ENCODE peak calls at places on chromosomes 16 and 17, in eight cellular contexts. D, R, M, E, T, S, H and A are unnamed samples.

GRCh38 chr16:52515068-52515671 is 31.8 kb downstream of the TOX3 start:
- DNase-seq in D (no peak), R (no peak), M (peak; percentile 75), E (no peak), T (no peak), S (no peak), H (no peak), A (no peak)

GRCh38 chr17:49000943-49001342 is 3.8 kb downstream of the IGF2BP1 start:
- DNase-seq in D (peak; percentile 73), R (no peak), M (no peak), E (no peak), T (no peak), S (no peak), H (no peak), A (peak; percentile 63)

GRCh38 chr17:65060855-65061254 is 4.3 kb upstream of the GNA13 start:
- DNase-seq in D (no peak), R (no peak), M (no peak), E (no peak), T (no peak), S (no peak), H (no peak), A (no peak)

GRCh38 chr16:79334127-79334526 is 266.4 kb downstream of the MAF start:
- DNase-seq in D (no peak), R (no peak), M (no peak), E (no peak), T (no peak), S (no peak), H (peak; percentile 73), A (no peak)

GRCh38 chr17:64148017-64148631 is 18.2 kb upstream of the ERN1 start:
- DNase-seq in D (no peak), R (no peak), M (peak; percentile 33), E (no peak), T (no peak), S (peak; percentile 52), H (no peak), A (no peak)

GRCh38 chr16:47043200-47043599 is 69.7 kb upstream of the DNAJA2 start:
- DNase-seq in D (no peak), R (no peak), M (peak; percentile 20), E (no peak), T (no peak), S (no peak), H (no peak), A (no peak)

GRCh38 chr16:75266738-75267630 is 15.6 kb upstream of the BCAR1 start:
- DNase-seq in D (no peak), R (no peak), M (peak; percentile 23), E (peak; percentile 49), T (no peak), S (no peak), H (no peak), A (no peak)

GRCh38 chr17:2450016-2450650 is 49.3 kb upstream of the MNT start:
- DNase-seq in D (no peak), R (no peak), M (no peak), E (no peak), T (no peak), S (no peak), H (no peak), A (no peak)

GRCh38 chr17:76501018-76501826 is at the start of gene RHBDF2:
- DNase-seq in D (peak; percentile 79), R (peak; percentile 95), M (peak; percentile 93), E (peak; percentile 55), T (peak; percentile 32), S (peak; percentile 83), H (peak; percentile 95), A (peak; percentile 80)

GRCh38 chr16:83176802-83177201 is 550.0 kb downstream of the CDH13 start:
- DNase-seq in D (no peak), R (no peak), M (no peak), E (no peak), T (no peak), S (no peak), H (no peak), A (no peak)

GRCh38 chr16:88941051-88941932 is 35.7 kb downstream of the CBFA2T3 start:
- DNase-seq in D (no peak), R (no peak), M (peak; percentile 63), E (no peak), T (no peak), S (no peak), H (no peak), A (no peak)

GRCh38 chr17:40056379-40057005 is 2.3 kb upstream of the MED24 start:
- DNase-seq in D (no peak), R (no peak), M (peak; percentile 68), E (peak; percentile 67), T (no peak), S (no peak), H (no peak), A (no peak)

GRCh38 chr16:16150117-16150877 is 73.0 kb downstream of the ABCC6 start:
- DNase-seq in D (no peak), R (no peak), M (peak; percentile 32), E (peak; percentile 71), T (no peak), S (peak; percentile 95), H (no peak), A (peak; percentile 44)

GRCh38 chr16:30445149-30445407 is 596 bp downstream of the SEPHS2 start:
- DNase-seq in D (no peak), R (no peak), M (no peak), E (no peak), T (no peak), S (no peak), H (no peak), A (no peak)

GRCh38 chr17:78974635-78975591 is 4.8 kb downstream of the LGALS3BP start:
- DNase-seq in D (peak; percentile 88), R (no peak), M (peak; percentile 91), E (no peak), T (peak; percentile 31), S (peak; percentile 85), H (no peak), A (peak; percentile 86)

GRCh38 chr17:63041722-63042121 is 75.7 kb downstream of the TANC2 start:
- DNase-seq in D (no peak), R (no peak), M (peak; percentile 17), E (no peak), T (no peak), S (no peak), H (no peak), A (no peak)

GRCh38 chr17:31917065-31917529 is 15.6 kb upstream of the UTP6 start:
- DNase-seq in D (peak; percentile 3), R (no peak), M (no peak), E (no peak), T (no peak), S (peak; percentile 31), H (no peak), A (no peak)

GRCh38 chr16:84712801-84713775 is 13.3 kb downstream of the USP10 start:
- DNase-seq in D (no peak), R (no peak), M (no peak), E (no peak), T (no peak), S (no peak), H (no peak), A (no peak)

GRCh38 chr16:75550211-75550662 is 5.8 kb downstream of the TMEM231 start:
- DNase-seq in D (peak; percentile 73), R (no peak), M (peak; percentile 28), E (peak; percentile 28), T (no peak), S (peak; percentile 38), H (peak; percentile 62), A (peak; percentile 91)

GRCh38 chr16:66610111-66610820 is 5.8 kb downstream of the CMTM3 start:
- DNase-seq in D (no peak), R (no peak), M (no peak), E (no peak), T (no peak), S (no peak), H (no peak), A (no peak)

GRCh38 chr17:76166906-76167305 is 25.9 kb upstream of the FOXJ1 start:
- DNase-seq in D (no peak), R (no peak), M (no peak), E (no peak), T (no peak), S (no peak), H (no peak), A (no peak)

GRCh38 chr17:47882247-47882646 is 13.8 kb upstream of the SP2 start:
- DNase-seq in D (peak; percentile 13), R (no peak), M (no peak), E (no peak), T (no peak), S (no peak), H (no peak), A (no peak)

GRCh38 chr17:49217651-49218413 is 7.3 kb downstream of the ABI3 start:
- DNase-seq in D (no peak), R (no peak), M (no peak), E (no peak), T (no peak), S (no peak), H (no peak), A (no peak)

GRCh38 chr17:78412403-78412802 is 34.0 kb downstream of the PGS1 start:
- DNase-seq in D (peak; percentile 45), R (no peak), M (peak; percentile 57), E (no peak), T (no peak), S (peak; percentile 36), H (no peak), A (peak; percentile 57)

GRCh38 chr16:22685162-22685830 is 128.7 kb upstream of the HS3ST2 start:
- DNase-seq in D (no peak), R (no peak), M (no peak), E (no peak), T (no peak), S (no peak), H (no peak), A (peak; percentile 20)

GRCh38 chr16:89670496-89671431 is 13.1 kb downstream of the SPATA33 start:
- DNase-seq in D (peak; percentile 73), R (no peak), M (no peak), E (no peak), T (no peak), S (peak; percentile 25), H (no peak), A (peak; percentile 62)

GRCh38 chr16:57571098-57571497 is 28.7 kb downstream of the ADGRG5 start:
- DNase-seq in D (no peak), R (no peak), M (no peak), E (no peak), T (no peak), S (no peak), H (no peak), A (no peak)

GRCh38 chr17:65345261-65346060 is 208.3 kb downstream of the RGS9 start:
- DNase-seq in D (peak; percentile 21), R (no peak), M (no peak), E (no peak), T (no peak), S (peak; percentile 42), H (no peak), A (peak; percentile 78)

GRCh38 chr16:90008708-90009145 is 10.5 kb downstream of the DBNDD1 start:
- DNase-seq in D (peak; percentile 20), R (no peak), M (no peak), E (no peak), T (no peak), S (no peak), H (no peak), A (peak; percentile 65)

GRCh38 chr16:56337131-56337857 is 88.1 kb downstream of the AMFR start:
- DNase-seq in D (no peak), R (no peak), M (no peak), E (no peak), T (no peak), S (no peak), H (no peak), A (no peak)

GRCh38 chr16:13665876-13666275 is 254.1 kb upstream of the ERCC4 start:
- DNase-seq in D (no peak), R (no peak), M (no peak), E (no peak), T (no peak), S (no peak), H (no peak), A (no peak)